ENCODE peak calls at places on chromosomes 5 and 9, in four cellular contexts. One of them, this sample, is unnamed. For H3K36me3, the result is how much of the 10 kb centered on the place peaks cover.

GRCh38 chr9:79662553-79662956 is 90.8 kb downstream of the TLE4 start:
- DNase-seq in Panc1: no peak
- DNase-seq in fibroblast of lung: peak
- DNase-seq in sigmoid colon: no peak
- DNase-seq in this sample: no peak

GRCh38 chr9:91787931-91788330 is 162.1 kb downstream of the ROR2 start:
- DNase-seq in Panc1: no peak
- DNase-seq in fibroblast of lung: no peak
- DNase-seq in sigmoid colon: no peak
- DNase-seq in this sample: no peak

GRCh38 chr5:55172937-55173695 is at the start of gene CDC20B:
- DNase-seq in Panc1: no peak
- DNase-seq in fibroblast of lung: peak
- DNase-seq in sigmoid colon: peak
- DNase-seq in this sample: no peak

GRCh38 chr9:108655818-108656217 is 200.0 kb downstream of the ACTL7B start:
- DNase-seq in Panc1: no peak
- DNase-seq in fibroblast of lung: no peak
- DNase-seq in sigmoid colon: no peak
- DNase-seq in this sample: no peak

GRCh38 chr5:145936401-145937131 is at the start of gene SH3RF2:
- DNase-seq in Panc1: no peak
- DNase-seq in fibroblast of lung: peak
- DNase-seq in sigmoid colon: peak
- DNase-seq in this sample: peak

GRCh38 chr5:15601274-15601673 is 101.3 kb downstream of the FBXL7 start:
- DNase-seq in Panc1: no peak
- DNase-seq in fibroblast of lung: peak
- DNase-seq in sigmoid colon: no peak
- DNase-seq in this sample: no peak

GRCh38 chr5:435961-436640 is 6.9 kb upstream of the EXOC3 start:
- DNase-seq in Panc1: no peak
- DNase-seq in fibroblast of lung: no peak
- DNase-seq in sigmoid colon: peak
- DNase-seq in this sample: no peak

GRCh38 chr9:2461886-2462285 is 159.7 kb upstream of the VLDLR start:
- DNase-seq in Panc1: no peak
- DNase-seq in fibroblast of lung: peak
- DNase-seq in sigmoid colon: no peak
- DNase-seq in this sample: no peak

GRCh38 chr9:87865626-87866025 is 17.1 kb upstream of the SPATA31E1 start:
- DNase-seq in Panc1: no peak
- DNase-seq in fibroblast of lung: no peak
- DNase-seq in sigmoid colon: no peak
- DNase-seq in this sample: no peak

GRCh38 chr5:132464155-132464939 is 26.2 kb downstream of the IRF1 start:
- DNase-seq in Panc1: no peak
- DNase-seq in fibroblast of lung: no peak
- DNase-seq in sigmoid colon: peak
- DNase-seq in this sample: no peak

GRCh38 chr9:97873877-97874276 is 20.9 kb downstream of the FOXE1 start:
- DNase-seq in Panc1: no peak
- DNase-seq in fibroblast of lung: peak
- DNase-seq in sigmoid colon: no peak
- DNase-seq in this sample: peak

GRCh38 chr5:65866837-65867508 is 59.4 kb upstream of the ERBIN start:
- DNase-seq in Panc1: no peak
- DNase-seq in fibroblast of lung: no peak
- DNase-seq in sigmoid colon: no peak
- DNase-seq in this sample: no peak

GRCh38 chr9:112012026-112012902 is 115.7 kb downstream of the UGCG start:
- DNase-seq in Panc1: peak
- DNase-seq in fibroblast of lung: peak
- DNase-seq in sigmoid colon: peak
- DNase-seq in this sample: peak

GRCh38 chr9:36218411-36218901 is 27.7 kb downstream of the CLTA start:
- DNase-seq in Panc1: no peak
- DNase-seq in fibroblast of lung: no peak
- DNase-seq in sigmoid colon: no peak
- DNase-seq in this sample: no peak

GRCh38 chr5:43485406-43485805 is 1.7 kb upstream of the TMEM267 start:
- DNase-seq in Panc1: no peak
- DNase-seq in fibroblast of lung: no peak
- DNase-seq in sigmoid colon: no peak
- DNase-seq in this sample: no peak

GRCh38 chr5:178340187-178340586 is 107.6 kb upstream of the PHYKPL start:
- DNase-seq in Panc1: no peak
- DNase-seq in fibroblast of lung: no peak
- DNase-seq in sigmoid colon: peak
- DNase-seq in this sample: no peak

GRCh38 chr9:93244101-93244500 is 60.2 kb downstream of the WNK2 start:
- DNase-seq in Panc1: no peak
- DNase-seq in fibroblast of lung: no peak
- DNase-seq in sigmoid colon: no peak
- DNase-seq in this sample: no peak

GRCh38 chr5:36158144-36158543 is 6.2 kb downstream of the SKP2 start:
- DNase-seq in Panc1: no peak
- DNase-seq in fibroblast of lung: peak
- DNase-seq in sigmoid colon: no peak
- DNase-seq in this sample: no peak

GRCh38 chr5:96741911-96742310 is 65.8 kb downstream of the ERAP1 start:
- DNase-seq in Panc1: no peak
- DNase-seq in fibroblast of lung: no peak
- DNase-seq in sigmoid colon: no peak
- DNase-seq in this sample: no peak

GRCh38 chr5:96741075-96741474 is 66.7 kb downstream of the ERAP1 start:
- DNase-seq in Panc1: no peak
- DNase-seq in fibroblast of lung: no peak
- DNase-seq in sigmoid colon: no peak
- DNase-seq in this sample: no peak

GRCh38 chr5:96733771-96734498 is 71.8 kb downstream of the CAST start:
- DNase-seq in Panc1: no peak
- DNase-seq in fibroblast of lung: peak
- DNase-seq in sigmoid colon: no peak
- DNase-seq in this sample: no peak

GRCh38 chr5:96734871-96735325 is 72.7 kb downstream of the CAST start:
- DNase-seq in Panc1: no peak
- DNase-seq in fibroblast of lung: peak
- DNase-seq in sigmoid colon: no peak
- DNase-seq in this sample: no peak

GRCh38 chr5:96736937-96737336 is 70.8 kb downstream of the ERAP1 start:
- DNase-seq in Panc1: no peak
- DNase-seq in fibroblast of lung: no peak
- DNase-seq in sigmoid colon: no peak
- DNase-seq in this sample: no peak
- H3K36me3 ChIP-seq in Panc1: under half
- H3K36me3 ChIP-seq in fibroblast of lung: under half
- H3K36me3 ChIP-seq in sigmoid colon: under half
- H3K36me3 ChIP-seq in this sample: under half

GRCh38 chr5:58751222-58751621 is 168.3 kb downstream of the RAB3C start:
- DNase-seq in Panc1: peak
- DNase-seq in fibroblast of lung: peak
- DNase-seq in sigmoid colon: no peak
- DNase-seq in this sample: peak

GRCh38 chr5:58755397-58755796 is 172.5 kb downstream of the RAB3C start:
- DNase-seq in Panc1: no peak
- DNase-seq in fibroblast of lung: no peak
- DNase-seq in sigmoid colon: no peak
- DNase-seq in this sample: no peak

GRCh38 chr5:58759745-58760144 is 176.9 kb downstream of the RAB3C start:
- DNase-seq in Panc1: no peak
- DNase-seq in fibroblast of lung: no peak
- DNase-seq in sigmoid colon: no peak
- DNase-seq in this sample: no peak

GRCh38 chr5:58752030-58752429 is 169.2 kb downstream of the RAB3C start:
- DNase-seq in Panc1: no peak
- DNase-seq in fibroblast of lung: no peak
- DNase-seq in sigmoid colon: no peak
- DNase-seq in this sample: no peak

GRCh38 chr5:58754250-58754649 is 171.4 kb downstream of the RAB3C start:
- DNase-seq in Panc1: no peak
- DNase-seq in fibroblast of lung: no peak
- DNase-seq in sigmoid colon: no peak
- DNase-seq in this sample: no peak
- TF ChIP-seq CTCF in Panc1: no peak
- TF ChIP-seq CTCF in fibroblast of lung: no peak
- TF ChIP-seq CTCF in sigmoid colon: no peak
- TF ChIP-seq CTCF in this sample: no peak

GRCh38 chr9:124662561-124662960 is 108.5 kb downstream of the NR6A1 start:
- DNase-seq in Panc1: no peak
- DNase-seq in fibroblast of lung: no peak
- DNase-seq in sigmoid colon: no peak
- DNase-seq in this sample: no peak

GRCh38 chr9:124658165-124659017 is 112.7 kb downstream of the NR6A1 start:
- DNase-seq in Panc1: no peak
- DNase-seq in fibroblast of lung: peak
- DNase-seq in sigmoid colon: peak
- DNase-seq in this sample: peak

GRCh38 chr9:124659099-124659659 is 111.9 kb downstream of the NR6A1 start:
- DNase-seq in Panc1: no peak
- DNase-seq in fibroblast of lung: peak
- DNase-seq in sigmoid colon: peak
- DNase-seq in this sample: peak

GRCh38 chr9:124661184-124661755 is 109.8 kb downstream of the NR6A1 start:
- DNase-seq in Panc1: no peak
- DNase-seq in fibroblast of lung: peak
- DNase-seq in sigmoid colon: no peak
- DNase-seq in this sample: no peak

DNA sequence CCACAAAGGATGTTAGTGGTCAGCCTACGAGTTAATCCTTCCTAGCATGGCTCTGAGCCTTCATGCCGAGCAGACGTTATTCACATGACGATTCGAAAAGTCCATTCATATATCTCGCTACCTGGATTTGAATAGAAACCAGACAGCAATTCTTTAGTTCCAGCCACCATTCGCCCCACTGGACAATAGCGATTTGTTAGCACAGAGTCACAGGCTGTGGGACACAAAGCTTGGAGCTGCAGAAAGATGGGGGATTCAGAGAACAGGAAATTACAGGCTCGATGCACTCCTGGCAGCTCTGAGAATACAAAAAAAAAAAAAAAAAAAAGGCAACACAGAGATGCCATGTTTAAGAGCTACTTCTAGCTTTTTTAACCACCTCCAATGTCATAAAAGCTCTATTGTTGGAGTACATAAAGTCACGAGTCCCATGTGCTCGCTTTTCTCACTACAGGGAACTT is 110.7 kb downstream of the NR6A1 start:
- DNase-seq in Panc1: no peak
- DNase-seq in fibroblast of lung: peak
- DNase-seq in sigmoid colon: no peak
- DNase-seq in this sample: no peak
- H3K4me3 ChIP-seq in Panc1: peak
- H3K4me3 ChIP-seq in fibroblast of lung: peak
- H3K4me3 ChIP-seq in sigmoid colon: peak
- H3K4me3 ChIP-seq in this sample: peak

DNA sequence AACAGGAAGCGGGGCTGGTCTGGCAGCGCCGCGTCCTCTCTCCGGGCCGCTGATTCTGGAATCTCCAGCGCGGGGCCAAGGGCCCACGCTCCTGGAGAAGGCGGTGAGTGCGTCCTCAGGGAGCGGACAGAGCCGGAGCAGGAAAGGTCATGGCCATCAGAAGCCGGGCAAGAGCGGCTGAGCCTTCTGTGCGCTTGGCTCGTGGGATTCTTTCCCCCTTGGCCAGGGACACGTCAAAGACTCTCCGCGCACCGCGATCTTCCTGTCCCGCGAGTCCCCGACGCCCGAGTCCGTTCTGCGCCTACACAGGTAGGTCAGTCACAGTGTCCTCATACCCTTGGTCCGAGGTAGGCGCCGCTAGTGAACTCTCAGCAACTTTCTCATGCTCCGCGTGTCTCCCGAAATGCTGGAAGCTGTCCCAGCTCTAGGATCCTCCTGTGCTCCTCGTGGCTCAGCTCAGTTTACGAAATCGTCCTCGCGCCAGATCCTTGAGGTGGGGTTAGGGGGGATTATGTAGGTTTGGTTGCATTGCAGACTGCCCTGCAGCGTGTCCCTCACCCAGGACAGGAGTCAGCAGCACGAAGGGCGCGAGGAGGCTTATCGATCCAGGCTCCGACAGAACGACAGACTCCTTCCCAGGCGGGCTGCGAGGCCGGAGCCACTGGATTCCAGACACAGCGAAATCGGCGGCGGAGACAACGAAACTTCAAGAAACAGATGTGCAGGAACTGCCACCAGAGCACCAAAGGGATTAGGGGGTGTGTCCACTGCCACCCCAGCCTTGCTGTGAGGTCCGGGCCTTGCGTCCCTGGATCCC is 8.7 kb downstream of the LHX6 start:
- DNase-seq in Panc1: no peak
- DNase-seq in fibroblast of lung: no peak
- DNase-seq in sigmoid colon: no peak
- DNase-seq in this sample: no peak
- H3K36me3 ChIP-seq in Panc1: under half
- H3K36me3 ChIP-seq in fibroblast of lung: under half
- H3K36me3 ChIP-seq in sigmoid colon: under half
- H3K36me3 ChIP-seq in this sample: under half

DNA sequence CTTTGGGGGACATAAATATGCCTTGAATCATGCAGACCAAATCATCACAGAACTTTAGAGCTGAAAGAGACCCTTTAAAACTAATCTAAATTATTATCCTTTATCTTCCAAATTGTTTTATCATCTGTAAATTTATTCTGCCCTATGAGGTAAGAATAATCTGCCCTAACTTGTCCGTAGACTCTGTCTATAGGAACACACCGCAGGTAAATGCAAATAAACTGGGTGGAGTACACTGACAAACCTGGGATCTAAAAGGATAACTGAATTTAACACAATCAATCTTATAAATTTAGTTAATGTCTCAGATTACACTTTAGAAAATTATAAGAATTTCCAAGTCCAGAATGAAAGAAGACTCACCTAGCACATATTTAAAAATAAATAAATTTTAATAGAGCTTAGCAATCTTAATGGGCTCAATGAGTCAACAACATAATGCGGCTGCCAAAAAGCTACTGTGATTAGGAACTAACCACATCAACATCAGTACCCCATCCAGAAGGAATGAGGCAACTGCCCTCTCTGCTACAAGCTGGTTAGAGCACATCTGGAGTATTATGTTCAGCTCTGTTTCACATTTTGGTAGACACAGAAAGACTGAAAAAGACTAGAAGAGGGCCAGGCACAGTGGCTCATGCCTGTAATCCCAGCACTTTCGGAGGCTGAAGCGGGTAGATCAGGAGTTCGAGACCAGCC is 5.6 kb downstream of the MEGF9 start:
- DNase-seq in Panc1: no peak
- DNase-seq in fibroblast of lung: peak
- DNase-seq in sigmoid colon: no peak
- DNase-seq in this sample: no peak
- TF ChIP-seq CTCF in Panc1: no peak
- TF ChIP-seq CTCF in fibroblast of lung: no peak
- TF ChIP-seq CTCF in sigmoid colon: no peak
- TF ChIP-seq CTCF in this sample: no peak